ENCODE peak calls at places on chromosomes 4 and X, in eight cellular contexts. One of them, this sample, is unnamed. For H3K9me3, the result is how much of the 10 kb centered on the place peaks cover.

GRCh38 chrX:13638826-13639225 is 14.1 kb upstream of the TCEANC start:
- DNase-seq in PC-9: no peak
- DNase-seq in thoracic aorta: no peak
- DNase-seq in body of pancreas: no peak
- DNase-seq in CD4-positive, alpha-beta T cell: no peak
- DNase-seq in uterus: no peak
- DNase-seq in SK-N-SH: no peak
- DNase-seq in A549: no peak
- DNase-seq in this sample: no peak

GRCh38 chr4:22238742-22239141 is 277.1 kb downstream of the ADGRA3 start:
- DNase-seq in PC-9: no peak
- DNase-seq in thoracic aorta: no peak
- DNase-seq in body of pancreas: no peak
- DNase-seq in CD4-positive, alpha-beta T cell: no peak
- DNase-seq in uterus: no peak
- DNase-seq in SK-N-SH: peak
- DNase-seq in A549: no peak
- DNase-seq in this sample: peak

GRCh38 chrX:131792356-131792749 is 230.7 kb upstream of the STK26 start:
- DNase-seq in PC-9: no peak
- DNase-seq in thoracic aorta: no peak
- DNase-seq in body of pancreas: peak
- DNase-seq in CD4-positive, alpha-beta T cell: peak
- DNase-seq in uterus: peak
- DNase-seq in SK-N-SH: peak
- DNase-seq in A549: peak
- DNase-seq in this sample: no peak

GRCh38 chr4:146232131-146232722 is 17.9 kb downstream of the REELD1 start:
- DNase-seq in PC-9: peak
- DNase-seq in thoracic aorta: no peak
- DNase-seq in body of pancreas: no peak
- DNase-seq in CD4-positive, alpha-beta T cell: no peak
- DNase-seq in uterus: no peak
- DNase-seq in SK-N-SH: no peak
- DNase-seq in A549: no peak
- DNase-seq in this sample: no peak

GRCh38 chr4:87118421-87118820 is 102.0 kb downstream of the KLHL8 start:
- DNase-seq in PC-9: no peak
- DNase-seq in thoracic aorta: no peak
- DNase-seq in body of pancreas: no peak
- DNase-seq in CD4-positive, alpha-beta T cell: no peak
- DNase-seq in uterus: no peak
- DNase-seq in SK-N-SH: no peak
- DNase-seq in A549: no peak
- DNase-seq in this sample: no peak

GRCh38 chr4:134126161-134126560 is 75.4 kb downstream of the PABPC4L start:
- DNase-seq in PC-9: no peak
- DNase-seq in thoracic aorta: no peak
- DNase-seq in body of pancreas: no peak
- DNase-seq in CD4-positive, alpha-beta T cell: no peak
- DNase-seq in uterus: no peak
- DNase-seq in SK-N-SH: no peak
- DNase-seq in A549: no peak
- DNase-seq in this sample: no peak

GRCh38 chrX:68995780-68996551 is 167.1 kb downstream of the EFNB1 start:
- DNase-seq in PC-9: no peak
- DNase-seq in thoracic aorta: no peak
- DNase-seq in body of pancreas: peak
- DNase-seq in CD4-positive, alpha-beta T cell: no peak
- DNase-seq in uterus: peak
- DNase-seq in SK-N-SH: no peak
- DNase-seq in A549: no peak
- DNase-seq in this sample: peak

GRCh38 chr4:180860136-180860720 is 1383.0 kb upstream of the TENM3 start:
- DNase-seq in PC-9: no peak
- DNase-seq in thoracic aorta: no peak
- DNase-seq in body of pancreas: no peak
- DNase-seq in CD4-positive, alpha-beta T cell: no peak
- DNase-seq in uterus: no peak
- DNase-seq in SK-N-SH: no peak
- DNase-seq in A549: no peak
- DNase-seq in this sample: peak

GRCh38 chr4:67549123-67549522 is 3.8 kb upstream of the CENPC start:
- DNase-seq in PC-9: peak
- DNase-seq in thoracic aorta: no peak
- DNase-seq in body of pancreas: no peak
- DNase-seq in CD4-positive, alpha-beta T cell: no peak
- DNase-seq in uterus: no peak
- DNase-seq in SK-N-SH: peak
- DNase-seq in A549: no peak
- DNase-seq in this sample: no peak

GRCh38 chr4:87029356-87029755 is 94.5 kb downstream of the AFF1 start:
- DNase-seq in PC-9: no peak
- DNase-seq in thoracic aorta: no peak
- DNase-seq in body of pancreas: no peak
- DNase-seq in CD4-positive, alpha-beta T cell: no peak
- DNase-seq in uterus: peak
- DNase-seq in SK-N-SH: no peak
- DNase-seq in A549: no peak
- DNase-seq in this sample: no peak

GRCh38 chr4:140046573-140046972 is 107.4 kb downstream of the MAML3 start:
- DNase-seq in PC-9: no peak
- DNase-seq in thoracic aorta: no peak
- DNase-seq in body of pancreas: no peak
- DNase-seq in CD4-positive, alpha-beta T cell: no peak
- DNase-seq in uterus: no peak
- DNase-seq in SK-N-SH: no peak
- DNase-seq in A549: no peak
- DNase-seq in this sample: no peak

GRCh38 chr4:1366371-1367229 is 19.6 kb downstream of the UVSSA start:
- DNase-seq in PC-9: no peak
- DNase-seq in thoracic aorta: no peak
- DNase-seq in body of pancreas: no peak
- DNase-seq in CD4-positive, alpha-beta T cell: no peak
- DNase-seq in uterus: no peak
- DNase-seq in SK-N-SH: no peak
- DNase-seq in A549: no peak
- DNase-seq in this sample: no peak

GRCh38 chr4:176001171-176002006 is 64.3 kb upstream of the WDR17 start:
- DNase-seq in PC-9: no peak
- DNase-seq in thoracic aorta: no peak
- DNase-seq in body of pancreas: peak
- DNase-seq in CD4-positive, alpha-beta T cell: no peak
- DNase-seq in uterus: peak
- DNase-seq in SK-N-SH: peak
- DNase-seq in A549: peak
- DNase-seq in this sample: peak

GRCh38 chrX:156004256-156004655 is 6.8 kb downstream of the IL9R start:
- DNase-seq in PC-9: peak
- DNase-seq in thoracic aorta: no peak
- DNase-seq in body of pancreas: no peak
- DNase-seq in CD4-positive, alpha-beta T cell: no peak
- DNase-seq in uterus: no peak
- DNase-seq in SK-N-SH: no peak
- DNase-seq in A549: no peak
- DNase-seq in this sample: no peak

GRCh38 chr4:123379392-123379791 is 17.2 kb upstream of the SPRY1 start:
- DNase-seq in PC-9: no peak
- DNase-seq in thoracic aorta: no peak
- DNase-seq in body of pancreas: no peak
- DNase-seq in CD4-positive, alpha-beta T cell: no peak
- DNase-seq in uterus: no peak
- DNase-seq in SK-N-SH: no peak
- DNase-seq in A549: no peak
- DNase-seq in this sample: no peak

GRCh38 chr4:5757536-5757935 is 46.5 kb downstream of the EVC start:
- DNase-seq in PC-9: no peak
- DNase-seq in thoracic aorta: no peak
- DNase-seq in body of pancreas: no peak
- DNase-seq in CD4-positive, alpha-beta T cell: no peak
- DNase-seq in uterus: no peak
- DNase-seq in SK-N-SH: no peak
- DNase-seq in A549: no peak
- DNase-seq in this sample: no peak

GRCh38 chr4:75484195-75484594 is 30.0 kb downstream of the RCHY1 start:
- DNase-seq in PC-9: no peak
- DNase-seq in thoracic aorta: no peak
- DNase-seq in body of pancreas: no peak
- DNase-seq in CD4-positive, alpha-beta T cell: no peak
- DNase-seq in uterus: no peak
- DNase-seq in SK-N-SH: no peak
- DNase-seq in A549: no peak
- DNase-seq in this sample: no peak

DNA sequence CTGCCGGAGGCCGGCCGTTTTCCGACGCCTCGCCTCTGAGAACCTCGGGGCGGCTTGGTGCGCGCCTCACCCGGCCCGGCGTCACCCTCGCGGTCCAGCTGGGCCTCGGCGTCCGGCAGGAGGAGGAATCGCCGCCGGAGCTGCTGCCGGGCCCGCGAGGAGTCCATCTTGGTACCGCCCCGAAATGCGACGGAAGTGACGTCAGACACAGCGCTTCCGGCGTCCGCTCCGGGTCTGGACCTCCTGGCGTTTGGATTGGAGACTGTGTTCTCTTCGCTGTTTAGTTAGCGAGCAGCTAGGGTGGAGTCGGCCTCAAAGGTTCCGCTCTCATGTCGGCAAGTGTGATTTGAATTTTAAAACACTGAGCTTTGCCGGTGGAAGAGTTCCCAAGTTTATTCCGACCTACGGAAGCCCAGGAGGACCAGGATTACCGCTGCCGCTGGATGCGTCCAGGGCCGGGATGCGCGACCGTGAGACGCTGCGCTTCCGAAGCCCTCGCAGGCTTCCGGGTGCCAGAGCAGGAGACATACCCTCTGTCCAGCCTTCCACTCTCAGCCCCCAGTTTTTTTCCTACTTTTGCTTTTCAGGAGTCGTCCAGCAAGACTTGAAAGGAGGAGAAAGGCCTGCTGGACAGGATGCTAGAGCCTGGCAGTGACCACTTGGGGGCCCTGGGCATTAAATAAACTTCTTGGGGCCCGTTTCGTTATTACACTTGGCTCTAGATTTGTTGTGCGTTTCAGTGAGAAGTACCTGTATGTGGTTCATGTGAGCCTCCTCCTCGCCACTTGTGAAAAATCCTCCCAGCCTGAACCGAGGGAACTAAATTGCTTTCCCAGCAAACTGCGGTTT is at the start of gene TMEM128:
- DNase-seq in PC-9: peak
- DNase-seq in thoracic aorta: peak
- DNase-seq in body of pancreas: peak
- DNase-seq in CD4-positive, alpha-beta T cell: peak
- DNase-seq in uterus: peak
- DNase-seq in SK-N-SH: peak
- DNase-seq in A549: peak
- DNase-seq in this sample: peak
- TF ChIP-seq CTCF in PC-9: no peak
- TF ChIP-seq CTCF in thoracic aorta: peak
- TF ChIP-seq CTCF in body of pancreas: no peak
- TF ChIP-seq CTCF in CD4-positive, alpha-beta T cell: no peak
- TF ChIP-seq CTCF in uterus: peak
- TF ChIP-seq CTCF in SK-N-SH: peak
- TF ChIP-seq CTCF in A549: peak
- TF ChIP-seq CTCF in this sample: peak

GRCh38 chr4:173666-174314 is 49.5 kb downstream of the ZNF718 start:
- DNase-seq in PC-9: no peak
- DNase-seq in thoracic aorta: no peak
- DNase-seq in body of pancreas: no peak
- DNase-seq in CD4-positive, alpha-beta T cell: no peak
- DNase-seq in uterus: no peak
- DNase-seq in SK-N-SH: no peak
- DNase-seq in A549: no peak
- DNase-seq in this sample: no peak

GRCh38 chr4:175986-176385 is 51.7 kb downstream of the ZNF718 start:
- DNase-seq in PC-9: no peak
- DNase-seq in thoracic aorta: no peak
- DNase-seq in body of pancreas: no peak
- DNase-seq in CD4-positive, alpha-beta T cell: no peak
- DNase-seq in uterus: no peak
- DNase-seq in SK-N-SH: no peak
- DNase-seq in A549: no peak
- DNase-seq in this sample: no peak

DNA sequence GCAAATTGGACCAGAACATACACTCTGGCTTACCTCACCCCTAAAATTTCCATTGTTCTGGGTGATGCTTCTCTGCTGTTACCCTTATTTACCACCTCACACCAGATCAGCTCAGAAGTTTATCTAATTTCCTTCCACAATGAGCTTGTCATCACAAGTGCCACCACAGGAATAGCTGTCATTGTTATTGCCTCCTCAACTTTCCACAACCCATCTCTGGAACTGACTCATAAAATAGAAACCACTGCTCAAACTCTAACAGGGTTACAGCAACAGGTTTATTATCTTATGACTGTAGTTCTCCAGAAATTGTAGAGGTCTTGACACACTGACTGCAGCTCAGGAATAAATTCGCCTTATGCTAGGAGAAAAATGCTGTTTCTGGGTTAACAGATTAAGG is 52.7 kb downstream of the ZNF718 start:
- DNase-seq in PC-9: no peak
- DNase-seq in thoracic aorta: no peak
- DNase-seq in body of pancreas: no peak
- DNase-seq in CD4-positive, alpha-beta T cell: no peak
- DNase-seq in uterus: no peak
- DNase-seq in SK-N-SH: no peak
- DNase-seq in A549: no peak
- DNase-seq in this sample: no peak
- H3K9me3 ChIP-seq in PC-9: under half
- H3K9me3 ChIP-seq in thoracic aorta: half or more
- H3K9me3 ChIP-seq in body of pancreas: under half
- H3K9me3 ChIP-seq in CD4-positive, alpha-beta T cell: half or more
- H3K9me3 ChIP-seq in uterus: under half
- H3K9me3 ChIP-seq in SK-N-SH: under half
- H3K9me3 ChIP-seq in A549: under half
- H3K9me3 ChIP-seq in this sample: under half

GRCh38 chrX:153440556-153441135 is 5.2 kb downstream of the TREX2 start:
- DNase-seq in PC-9: no peak
- DNase-seq in thoracic aorta: no peak
- DNase-seq in body of pancreas: no peak
- DNase-seq in CD4-positive, alpha-beta T cell: no peak
- DNase-seq in uterus: no peak
- DNase-seq in SK-N-SH: no peak
- DNase-seq in A549: no peak
- DNase-seq in this sample: no peak
- TF ChIP-seq CTCF in PC-9: no peak
- TF ChIP-seq CTCF in thoracic aorta: no peak
- TF ChIP-seq CTCF in body of pancreas: no peak
- TF ChIP-seq CTCF in CD4-positive, alpha-beta T cell: no peak
- TF ChIP-seq CTCF in uterus: no peak
- TF ChIP-seq CTCF in SK-N-SH: no peak
- TF ChIP-seq CTCF in A549: no peak
- TF ChIP-seq CTCF in this sample: no peak

DNA sequence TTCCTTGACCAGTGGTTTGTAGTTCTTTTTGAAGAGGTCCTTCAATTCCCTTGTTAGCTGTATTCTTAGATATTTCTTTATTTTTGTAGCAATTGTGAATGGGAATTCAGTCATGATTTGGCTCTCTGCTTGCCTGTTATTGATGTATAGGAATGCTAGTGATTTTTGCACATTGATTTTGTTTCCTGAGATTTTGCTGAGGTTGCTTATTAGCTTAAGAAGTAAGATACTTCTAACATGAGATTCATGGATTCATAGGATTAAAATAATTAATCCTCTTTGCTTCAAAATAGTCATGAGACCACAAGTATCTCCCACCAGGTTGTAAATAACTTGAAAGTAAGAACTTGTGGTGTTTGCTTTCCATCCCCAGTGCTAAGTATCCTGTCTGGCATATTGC is 308.9 kb downstream of the DTHD1 start:
- DNase-seq in PC-9: no peak
- DNase-seq in thoracic aorta: no peak
- DNase-seq in body of pancreas: no peak
- DNase-seq in CD4-positive, alpha-beta T cell: no peak
- DNase-seq in uterus: no peak
- DNase-seq in SK-N-SH: no peak
- DNase-seq in A549: no peak
- DNase-seq in this sample: no peak
- H3K9me3 ChIP-seq in PC-9: under half
- H3K9me3 ChIP-seq in thoracic aorta: under half
- H3K9me3 ChIP-seq in body of pancreas: under half
- H3K9me3 ChIP-seq in CD4-positive, alpha-beta T cell: under half
- H3K9me3 ChIP-seq in uterus: under half
- H3K9me3 ChIP-seq in SK-N-SH: under half
- H3K9me3 ChIP-seq in A549: under half
- H3K9me3 ChIP-seq in this sample: under half

This sample was measured in cardiac muscle cell.